ENCODE peak calls at places on chromosomes 12 and 14, in ten cellular contexts. S, D, C, U, X, K, Z, F, M and O are unnamed samples.

GRCh38 chr14:98896476-98896875 is 375.5 kb downstream of the BCL11B start:
- DNase-seq in F (no peak), C (no peak), S (no peak), Z (no peak), M (no peak), K (no peak), D (no peak), U (no peak), X (no peak), O (no peak)

GRCh38 chr12:118237908-118238307 is 102.0 kb downstream of the PEBP1 start:
- DNase-seq in D (no peak), X (no peak), U (no peak), C (no peak), Z (no peak), K (no peak), M (peak; percentile 83), F (no peak), S (no peak), O (no peak)

GRCh38 chr14:92680781-92681650 is 67.4 kb downstream of the LGMN start:
- DNase-seq in K (peak; percentile 77), Z (no peak), D (peak; percentile 82), U (peak; percentile 91), C (peak; percentile 66), X (peak; percentile 89), F (peak; percentile 71), M (peak; percentile 61), S (no peak), O (peak; percentile 64)

GRCh38 chr12:70292017-70292776 is 49.0 kb downstream of the CNOT2 start:
- DNase-seq in D (no peak), F (no peak), U (no peak), Z (no peak), S (no peak), M (no peak), C (no peak), K (no peak), X (no peak), O (no peak)

GRCh38 chr12:103769240-103769945 is 71.6 kb downstream of the NT5DC3 start:
- DNase-seq in D (no peak), F (no peak), Z (no peak), S (no peak), C (no peak), K (no peak), X (no peak), M (no peak), U (peak; percentile 26), O (no peak)

GRCh38 chr14:102140750-102141145 is 1.1 kb downstream of the WDR20 start:
- DNase-seq in S (no peak), C (no peak), M (peak; percentile 33), X (no peak), D (no peak), K (no peak), U (no peak), Z (no peak), F (peak; percentile 27), O (no peak)

GRCh38 chr12:121610239-121611149 is 15.8 kb upstream of the ORAI1 start:
- DNase-seq in Z (no peak), X (peak; percentile 38), C (no peak), K (no peak), M (no peak), S (no peak), U (no peak), D (peak; percentile 29), F (no peak), O (no peak)

GRCh38 chr12:113252494-113252893 is 31.2 kb downstream of the TPCN1 start:
- DNase-seq in Z (peak; percentile 19), F (no peak), U (no peak), M (no peak), X (peak; percentile 73), C (no peak), D (no peak), S (no peak), K (peak; percentile 82), O (peak; percentile 58)

GRCh38 chr14:58637040-58637390 is 747 bp upstream of the DACT1 start:
- DNase-seq in K (no peak), M (peak; percentile 47), F (no peak), C (no peak), U (no peak), X (peak; percentile 72), S (peak; percentile 64), D (peak; percentile 63), Z (no peak), O (peak; percentile 25)

GRCh38 chr12:124592050-124592449 is 24.6 kb upstream of the NCOR2 start:
- DNase-seq in S (no peak), K (no peak), M (peak; percentile 73), X (no peak), Z (peak; percentile 21), C (no peak), F (peak; percentile 78), D (no peak), U (no peak), O (no peak)

GRCh38 chr12:79420146-79420618 is 270.6 kb downstream of the PAWR start:
- DNase-seq in D (no peak), C (no peak), X (no peak), Z (no peak), M (peak; percentile 76), U (no peak), S (no peak), K (no peak), F (peak; percentile 93), O (no peak)

GRCh38 chr12:18472304-18472703 is 211.0 kb downstream of the PIK3C2G start:
- DNase-seq in S (no peak), M (no peak), Z (no peak), X (no peak), U (no peak), K (no peak), C (no peak), F (no peak), D (no peak), O (no peak)

GRCh38 chr14:91390165-91390778 is 27.3 kb downstream of the CCDC88C start:
- DNase-seq in S (no peak), D (no peak), F (no peak), Z (no peak), M (no peak), C (no peak), U (no peak), X (no peak), K (no peak), O (no peak)

GRCh38 chr12:93850476-93850875 is 173.3 kb downstream of the CRADD start:
- DNase-seq in U (no peak), S (no peak), C (no peak), D (no peak), Z (no peak), K (no peak), M (no peak), X (no peak), F (no peak), O (no peak)

GRCh38 chr14:32403688-32404087 is 74.6 kb downstream of the AKAP6 start:
- DNase-seq in C (no peak), F (no peak), S (no peak), Z (no peak), X (no peak), M (peak; percentile 21), U (no peak), D (no peak), K (no peak), O (no peak)

GRCh38 chr12:124419292-124420040 is 124.6 kb downstream of the RFLNA start:
- DNase-seq in Z (peak; percentile 55), S (no peak), C (no peak), U (no peak), F (no peak), M (no peak), D (no peak), X (peak; percentile 58), K (no peak), O (no peak)

GRCh38 chr12:124392271-124392990 is 97.5 kb downstream of the RFLNA start:
- DNase-seq in K (peak; percentile 87), M (no peak), Z (no peak), S (no peak), C (no peak), X (peak; percentile 87), U (peak; percentile 86), F (peak; percentile 13), D (no peak), O (no peak)

GRCh38 chr12:2299207-2299606 is 246.4 kb downstream of the CACNA1C start:
- DNase-seq in K (no peak), F (no peak), Z (no peak), M (no peak), D (no peak), X (no peak), U (no peak), C (no peak), S (no peak), O (no peak)
- H3K4me1 ChIP-seq in K (no peaks in the 10 kb centered on the region), F (no peaks in the 10 kb centered on the region), Z (no peaks in the 10 kb centered on the region), M (no peaks in the 10 kb centered on the region), D (no peaks in the 10 kb centered on the region), X (peaks cover 27% of the 10 kb centered on the region), U (no peaks in the 10 kb centered on the region), C (no peaks in the 10 kb centered on the region), S (peaks cover 31% of the 10 kb centered on the region), O (peaks cover 97% of the 10 kb centered on the region)

GRCh38 chr12:20601668-20602280 is 93.4 kb upstream of the SLCO1C1 start:
- DNase-seq in C (no peak), U (no peak), X (no peak), F (peak; percentile 75), S (no peak), Z (no peak), D (no peak), K (no peak), M (no peak), O (no peak)
- H3K27ac ChIP-seq in C (no peak overlapping the region), U (no peak overlapping the region), X (no peak overlapping the region), F (no peak overlapping the region), S (peak overlapping the region; percentile 79), Z (no peak overlapping the region), D (no peak overlapping the region), K (no peak overlapping the region), M (no peak overlapping the region), O (peak overlapping the region; percentile 56)

DNA sequence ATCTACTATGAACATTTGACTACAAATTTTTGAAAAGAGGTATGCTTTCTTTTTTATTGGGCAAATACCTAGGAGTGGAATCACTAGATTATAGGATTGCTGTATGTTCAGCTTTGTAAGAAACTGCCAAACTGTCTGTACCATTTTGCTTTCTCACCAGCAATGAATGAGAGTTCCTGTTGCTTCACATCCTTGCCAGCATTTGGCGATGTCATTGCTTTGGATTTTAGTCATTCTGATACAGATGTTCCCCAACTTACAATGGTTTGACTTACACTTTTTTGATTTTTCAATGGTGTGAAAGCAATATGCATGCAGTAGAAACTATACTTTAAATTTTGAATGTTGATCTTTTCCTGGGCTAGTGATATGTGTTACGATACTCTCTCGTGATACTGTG is 328.7 kb downstream of the RAD51B start:
- DNase-seq in C (no peak), K (no peak), F (no peak), D (no peak), M (peak; percentile 66), U (no peak), S (no peak), X (no peak), Z (no peak), O (no peak)
- H3K4me1 ChIP-seq in C (no peaks in the 10 kb centered on the region), K (peaks cover 47% of the 10 kb centered on the region), F (peaks cover 26% of the 10 kb centered on the region), D (peaks cover 26% of the 10 kb centered on the region), M (peaks cover 49% of the 10 kb centered on the region), U (peaks cover 9% of the 10 kb centered on the region), S (peaks cover 19% of the 10 kb centered on the region), X (peaks cover 4% of the 10 kb centered on the region), Z (peaks cover 33% of the 10 kb centered on the region), O (peaks cover 26% of the 10 kb centered on the region)

DNA sequence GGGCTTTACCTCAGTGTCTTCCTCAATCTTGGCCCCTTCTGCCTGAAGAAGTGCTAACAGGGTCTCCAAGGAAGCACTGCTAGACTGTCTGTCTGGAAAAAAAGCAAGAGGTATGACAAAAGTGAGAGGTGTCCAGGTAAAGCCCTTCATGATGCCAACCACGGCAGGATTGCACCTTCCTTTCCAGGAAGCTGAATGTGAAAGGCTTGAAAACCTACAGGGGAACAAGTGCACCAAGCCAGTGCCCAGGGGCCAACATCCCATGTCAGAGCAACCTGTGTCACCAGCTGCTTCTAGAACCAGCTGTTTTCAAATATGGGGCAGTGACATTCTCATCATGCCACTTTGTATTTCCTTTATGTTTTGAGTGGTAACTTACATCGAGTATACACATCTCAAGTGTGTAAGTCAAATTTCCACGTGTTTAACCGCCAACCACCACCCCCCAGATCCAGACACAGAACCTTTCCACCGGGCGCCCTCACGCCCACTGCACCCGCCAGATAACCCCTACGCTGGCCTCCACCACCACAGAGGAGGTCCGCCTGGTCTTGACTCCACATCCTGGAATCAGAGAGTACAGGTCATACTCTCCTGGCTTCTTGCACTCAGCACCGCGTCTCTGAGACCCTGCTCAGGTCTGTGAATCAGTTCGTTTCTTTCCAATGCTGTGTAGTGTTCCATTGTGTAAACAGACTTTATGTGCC is 27.3 kb downstream of the VPS37B start:
- DNase-seq in X (no peak), K (no peak), M (no peak), U (no peak), Z (peak; percentile 38), F (no peak), C (no peak), D (no peak), S (no peak), O (no peak)
- H3K27ac ChIP-seq in X (peak overlapping the region; percentile 46), K (peak overlapping the region; percentile 78), M (no peak overlapping the region), U (peak overlapping the region; percentile 25), Z (peak overlapping the region; percentile 85), F (no peak overlapping the region), C (no peak overlapping the region), D (peak overlapping the region; percentile 77), S (no peak overlapping the region), O (peak overlapping the region; percentile 88)